ENCODE peak calls at places on chromosomes 2 and 18, in nine cellular contexts. J, Y, M, K, W, P, B, Z and D are unnamed samples.

GRCh38 chr2:6224267-6224666 is 532.1 kb downstream of the SOX11 start:
- DNase-seq in J (no peak), Y (no peak), M (no peak), K (peak), W (no peak), P (no peak), B (no peak), Z (no peak), D (no peak)

GRCh38 chr2:197804758-197805597 is 585 bp downstream of the PLCL1 start:
- DNase-seq in J (peak), Y (peak), M (peak), K (peak), W (peak), P (no peak), B (peak), Z (peak), D (peak)

GRCh38 chr2:175804130-175804529 is 197.9 kb downstream of the LNPK start:
- DNase-seq in J (no peak), Y (no peak), M (no peak), K (no peak), W (no peak), P (no peak), B (no peak), Z (no peak), D (no peak)

GRCh38 chr2:6053711-6054393 is 361.7 kb downstream of the SOX11 start:
- DNase-seq in J (no peak), Y (no peak), M (no peak), K (no peak), W (no peak), P (no peak), B (no peak), Z (no peak), D (no peak)

GRCh38 chr2:61117534-61117933 is 44.5 kb upstream of the C2orf74 start:
- DNase-seq in J (no peak), Y (no peak), M (no peak), K (no peak), W (no peak), P (no peak), B (no peak), Z (peak), D (no peak)

GRCh38 chr2:219439518-219439917 is 4.9 kb downstream of the SPEG start:
- DNase-seq in J (no peak), Y (no peak), M (no peak), K (no peak), W (no peak), P (no peak), B (no peak), Z (no peak), D (no peak)

GRCh38 chr2:26846334-26846863 is 1.5 kb upstream of the DPYSL5 start:
- DNase-seq in J (peak), Y (peak), M (peak), K (peak), W (peak), P (peak), B (peak), Z (peak), D (peak)

GRCh38 chr2:40101076-40101688 is 322.1 kb upstream of the THUMPD2 start:
- DNase-seq in J (no peak), Y (peak), M (no peak), K (no peak), W (no peak), P (no peak), B (peak), Z (peak), D (no peak)

GRCh38 chr2:202102425-202103005 is 29.5 kb downstream of the KIAA2012 start:
- DNase-seq in J (no peak), Y (no peak), M (no peak), K (no peak), W (no peak), P (peak), B (no peak), Z (no peak), D (no peak)

GRCh38 chr2:229956491-229956890 is 34.2 kb downstream of the FBXO36 start:
- DNase-seq in J (no peak), Y (no peak), M (no peak), K (no peak), W (no peak), P (no peak), B (no peak), Z (no peak), D (no peak)

GRCh38 chr2:79630972-79631551 is 118.2 kb downstream of the CTNNA2 start:
- DNase-seq in J (no peak), Y (no peak), M (no peak), K (no peak), W (no peak), P (no peak), B (no peak), Z (no peak), D (no peak)

GRCh38 chr2:16100006-16100405 is 159.7 kb downstream of the MYCN start:
- DNase-seq in J (no peak), Y (no peak), M (no peak), K (no peak), W (no peak), P (no peak), B (no peak), Z (no peak), D (no peak)

GRCh38 chr2:11581797-11582525 is 48.1 kb downstream of the GREB1 start:
- DNase-seq in J (peak), Y (no peak), M (no peak), K (no peak), W (no peak), P (no peak), B (no peak), Z (no peak), D (no peak)

GRCh38 chr18:6374340-6374739 is 40.4 kb downstream of the L3MBTL4 start:
- DNase-seq in J (no peak), Y (no peak), M (no peak), K (no peak), W (no peak), P (no peak), B (no peak), Z (no peak), D (no peak)

GRCh38 chr2:147860009-147860408 is 15.2 kb downstream of the ACVR2A start:
- DNase-seq in J (no peak), Y (no peak), M (no peak), K (no peak), W (no peak), P (no peak), B (no peak), Z (no peak), D (no peak)

GRCh38 chr2:39481611-39482010 is 44.5 kb upstream of the MAP4K3 start:
- DNase-seq in J (no peak), Y (peak), M (no peak), K (no peak), W (peak), P (no peak), B (peak), Z (no peak), D (no peak)

GRCh38 chr2:157488877-157489276 is 45.0 kb upstream of the CYTIP start:
- DNase-seq in J (no peak), Y (no peak), M (no peak), K (no peak), W (peak), P (no peak), B (no peak), Z (no peak), D (no peak)

GRCh38 chr2:88828397-88829137 is 137.1 kb downstream of the RPIA start:
- DNase-seq in J (no peak), Y (peak), M (peak), K (no peak), W (peak), P (no peak), B (peak), Z (no peak), D (no peak)

DNA sequence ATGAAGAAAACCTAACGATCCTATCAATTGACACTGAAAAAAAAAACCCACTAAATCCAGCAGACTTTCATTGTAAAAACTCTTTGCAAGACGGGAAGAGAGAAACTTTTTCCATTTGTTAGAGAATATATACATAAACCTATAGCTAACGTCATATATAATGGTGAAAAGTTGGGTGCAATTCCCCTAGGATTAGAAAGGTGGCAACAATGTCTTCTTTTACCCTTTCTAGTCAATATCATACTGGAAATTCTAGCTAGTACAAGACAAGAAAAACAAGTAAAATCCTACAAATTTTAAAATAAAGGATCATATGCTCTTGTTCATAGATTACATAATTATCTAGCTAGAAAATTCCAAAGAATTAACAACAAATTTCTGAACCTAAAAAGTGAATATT is 1596.5 kb upstream of the LRRTM1 start:
- DNase-seq in J (no peak), Y (peak), M (no peak), K (no peak), W (no peak), P (no peak), B (peak), Z (peak), D (no peak)
- TF ChIP-seq CTCF in J (no peak), Y (peak), M (no peak), K (peak), W (peak), P (peak), B (peak), Z (peak), D (peak)

GRCh38 chr18:64097497-64097896 is 51.4 kb downstream of the LINC00305 start:
- DNase-seq in J (no peak), Y (peak), M (no peak), K (no peak), W (peak), P (no peak), B (no peak), Z (no peak), D (no peak)
- TF ChIP-seq CTCF in J (no peak), Y (no peak), M (peak), K (peak), W (no peak), P (peak), B (peak), Z (no peak), D (peak)

DNA sequence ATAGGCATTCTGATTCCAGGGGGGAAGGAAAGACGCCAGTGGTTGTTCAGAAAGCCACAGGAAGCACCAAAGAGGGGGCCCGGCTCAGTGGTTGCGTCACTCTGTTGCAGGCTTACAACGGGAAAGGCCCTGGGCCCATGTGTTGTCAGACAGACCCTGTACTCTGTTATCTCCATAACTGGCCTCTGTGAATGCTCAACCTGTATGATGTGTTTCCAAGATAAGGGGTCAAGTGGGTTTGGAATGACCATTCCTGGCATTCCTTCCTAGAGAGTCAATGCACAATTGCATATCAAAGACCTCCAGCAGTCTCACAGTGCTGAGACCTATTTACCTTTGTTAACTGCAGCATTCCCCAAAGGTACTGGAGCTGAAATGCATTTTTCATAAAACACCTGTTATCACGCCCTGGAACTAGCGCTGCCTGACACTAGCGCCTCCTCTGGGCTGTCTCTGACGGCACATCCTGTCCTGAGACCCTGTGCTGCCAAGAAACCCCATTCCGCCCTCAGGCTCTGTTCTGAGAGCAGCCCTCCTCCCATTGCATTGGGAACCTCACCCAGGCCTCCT is 13.2 kb upstream of the LRRFIP1 start:
- DNase-seq in J (no peak), Y (peak), M (no peak), K (no peak), W (peak), P (no peak), B (peak), Z (no peak), D (no peak)
- TF ChIP-seq CTCF in J (no peak), Y (no peak), M (no peak), K (no peak), W (peak), P (no peak), B (peak), Z (no peak), D (peak)

DNA sequence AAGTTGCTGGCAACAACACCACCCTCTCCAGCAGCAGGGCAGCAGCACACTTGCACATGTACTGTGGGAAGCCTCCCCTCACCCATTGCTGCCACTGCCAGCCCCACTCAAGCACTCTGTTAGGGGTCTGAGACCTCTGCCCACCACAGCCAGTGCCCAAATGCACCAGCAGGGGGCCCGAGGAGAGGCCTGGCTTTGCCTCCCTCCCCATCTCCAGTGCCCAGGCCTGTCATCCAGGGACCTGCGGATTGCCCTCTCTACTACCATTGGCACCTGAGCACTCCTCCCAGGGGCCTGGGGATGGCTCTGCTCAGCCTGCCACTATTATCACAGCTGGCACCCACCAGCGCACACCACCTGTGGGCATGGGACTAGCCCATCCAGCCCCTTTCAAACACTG is 175.7 kb downstream of the PMAIP1 start:
- DNase-seq in J (no peak), Y (no peak), M (no peak), K (no peak), W (no peak), P (no peak), B (no peak), Z (no peak), D (no peak)
- TF ChIP-seq CTCF in J (no peak), Y (no peak), M (no peak), K (no peak), W (no peak), P (no peak), B (no peak), Z (no peak), D (no peak)